ENCODE peak calls at places on chromosomes 11 and 22, in six cellular contexts. T is left ventricle myocardium inferior, V is fibroblast of lung, U is mucosa of descending colon, F is cardiac muscle cell, W is A549. I is an unnamed sample.

GRCh38 chr11:73137262-73137941 is 4.7 kb downstream of the FCHSD2 start:
- DNase-seq in T (no peak), V (no peak), U (no peak), F (no peak), W (no peak), I (no peak)

GRCh38 chr22:46815896-46816721 is 53.7 kb downstream of the TBC1D22A start:
- DNase-seq in T (no peak), V (peak; percentile 66), U (peak; percentile 55), F (peak; percentile 58), W (no peak), I (peak; percentile 67)

GRCh38 chr11:36238881-36239280 is 50.3 kb downstream of the COMMD9 start:
- DNase-seq in T (no peak), V (no peak), U (no peak), F (no peak), W (no peak), I (no peak)

GRCh38 chr11:47917643-47918369 is 62.6 kb upstream of the PTPRJ start:
- DNase-seq in T (peak; percentile 78), V (peak; percentile 96), U (peak; percentile 49), F (peak; percentile 100), W (peak; percentile 94), I (peak; percentile 85)

GRCh38 chr22:39292002-39292401 is 27.4 kb downstream of the RPL3 start:
- DNase-seq in T (no peak), V (peak; percentile 33), U (no peak), F (no peak), W (peak; percentile 48), I (no peak)

GRCh38 chr11:70881948-70882715 is 370.2 kb downstream of the SHANK2 start:
- DNase-seq in T (no peak), V (no peak), U (no peak), F (no peak), W (no peak), I (peak; percentile 66)

GRCh38 chr11:103202048-103202651 is 92.9 kb downstream of the DYNC2H1 start:
- DNase-seq in T (no peak), V (peak; percentile 38), U (no peak), F (peak; percentile 69), W (peak; percentile 51), I (no peak)

GRCh38 chr11:104892723-104893511 is 5.3 kb downstream of the CASP12 start:
- DNase-seq in T (no peak), V (peak; percentile 63), U (no peak), F (peak; percentile 19), W (no peak), I (no peak)

GRCh38 chr22:34808618-34809017 is 257.3 kb upstream of the ISX start:
- DNase-seq in T (no peak), V (peak; percentile 29), U (no peak), F (no peak), W (no peak), I (no peak)

GRCh38 chr11:44316388-44317240 is 6.7 kb upstream of the ALX4 start:
- DNase-seq in T (no peak), V (no peak), U (no peak), F (no peak), W (peak; percentile 39), I (peak; percentile 82)

GRCh38 chr22:48968201-48968959 is 859.3 kb downstream of the BRD1 start:
- DNase-seq in T (peak; percentile 5), V (no peak), U (peak; percentile 39), F (no peak), W (peak; percentile 11), I (peak; percentile 85)

GRCh38 chr11:22786475-22786874 is 43.1 kb downstream of the SVIP start:
- DNase-seq in T (no peak), V (no peak), U (no peak), F (no peak), W (no peak), I (no peak)

GRCh38 chr11:119012629-119013170 is 5.4 kb downstream of the RPS25 start:
- DNase-seq in T (no peak), V (no peak), U (no peak), F (no peak), W (no peak), I (no peak)

GRCh38 chr11:3732671-3733070 is 61.5 kb upstream of the CHRNA10 start:
- DNase-seq in T (no peak), V (no peak), U (no peak), F (peak; percentile 61), W (no peak), I (no peak)

GRCh38 chr11:46903846-46904245 is 14.5 kb downstream of the LRP4 start:
- DNase-seq in T (peak; percentile 76), V (no peak), U (no peak), F (no peak), W (no peak), I (peak; percentile 30)

GRCh38 chr11:65262381-65262680 is 569 bp downstream of the POLA2 start:
- DNase-seq in T (no peak), V (no peak), U (no peak), F (no peak), W (no peak), I (no peak)

GRCh38 chr11:65261591-65262380 is at the start of gene POLA2:
- DNase-seq in T (peak; percentile 95), V (peak; percentile 87), U (peak; percentile 98), F (peak; percentile 97), W (peak; percentile 95), I (peak; percentile 96)

GRCh38 chr11:65260756-65261590 is 789 bp upstream of the POLA2 start:
- DNase-seq in T (no peak), V (no peak), U (peak; percentile 20), F (no peak), W (no peak), I (no peak)

GRCh38 chr11:65262775-65263174 is 1.0 kb downstream of the POLA2 start:
- DNase-seq in T (no peak), V (no peak), U (no peak), F (no peak), W (no peak), I (no peak)

DNA sequence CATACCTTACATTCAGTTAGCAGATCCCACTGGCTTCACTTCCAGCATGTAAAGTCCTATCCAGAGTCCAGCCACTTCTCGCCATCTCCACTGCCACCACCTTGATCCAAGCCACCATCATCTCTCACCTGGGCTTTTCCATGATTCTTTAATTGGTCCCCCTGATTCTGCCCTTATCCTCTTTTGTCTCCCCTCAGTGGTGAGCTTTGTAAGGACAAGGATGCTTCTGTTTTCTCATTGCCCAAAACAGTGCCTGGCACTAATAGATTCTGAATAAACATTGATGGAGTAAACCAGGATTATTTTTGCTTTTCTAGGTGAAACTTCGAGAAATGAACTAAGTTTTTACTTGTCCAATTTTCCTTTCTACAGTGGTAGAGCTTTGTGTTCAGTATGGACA is 4.4 kb downstream of the POLA2 start:
- DNase-seq in T (no peak), V (no peak), U (no peak), F (no peak), W (no peak), I (no peak)
- TF ChIP-seq CTCF in T (no peak), V (peak; percentile 72), U (no peak), F (no peak), W (no peak), I (no peak)

GRCh38 chr11:76238551-76238950 is 32.2 kb upstream of the WNT11 start:
- DNase-seq in T (no peak), V (no peak), U (no peak), F (no peak), W (no peak), I (no peak)

GRCh38 chr11:76236092-76237026 is 30.1 kb upstream of the WNT11 start:
- DNase-seq in T (peak; percentile 67), V (peak; percentile 57), U (no peak), F (peak; percentile 71), W (peak; percentile 81), I (peak; percentile 90)

GRCh38 chr11:76237041-76237649 is 30.8 kb upstream of the WNT11 start:
- DNase-seq in T (no peak), V (no peak), U (no peak), F (no peak), W (no peak), I (no peak)

GRCh38 chr11:76239483-76240142 is 33.3 kb upstream of the WNT11 start:
- DNase-seq in T (peak; percentile 10), V (no peak), U (no peak), F (no peak), W (no peak), I (no peak)

DNA sequence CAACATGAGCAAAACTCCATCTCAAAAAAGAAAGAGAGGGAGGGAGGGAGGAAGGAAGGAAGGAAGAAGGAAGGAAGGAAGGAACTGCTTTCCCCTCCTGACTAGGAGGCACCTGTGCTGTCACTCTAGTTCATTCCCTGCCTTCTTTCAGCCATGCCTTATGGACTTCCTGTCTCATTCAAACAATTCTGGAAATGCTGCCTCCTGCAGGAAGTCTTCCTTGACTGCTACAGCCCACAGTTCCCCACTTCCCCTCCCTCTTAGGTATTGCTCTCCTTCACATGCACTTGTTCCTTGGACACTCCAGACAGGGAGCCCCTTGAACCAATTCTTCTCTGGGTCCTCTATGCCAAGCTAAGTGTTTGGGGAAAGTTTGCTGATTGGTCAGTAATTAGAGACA is 31.6 kb upstream of the WNT11 start:
- DNase-seq in T (no peak), V (no peak), U (no peak), F (no peak), W (peak; percentile 68), I (peak; percentile 74)
- TF ChIP-seq CTCF in T (no peak), V (no peak), U (no peak), F (no peak), W (peak; percentile 12), I (peak; percentile 54)

DNA sequence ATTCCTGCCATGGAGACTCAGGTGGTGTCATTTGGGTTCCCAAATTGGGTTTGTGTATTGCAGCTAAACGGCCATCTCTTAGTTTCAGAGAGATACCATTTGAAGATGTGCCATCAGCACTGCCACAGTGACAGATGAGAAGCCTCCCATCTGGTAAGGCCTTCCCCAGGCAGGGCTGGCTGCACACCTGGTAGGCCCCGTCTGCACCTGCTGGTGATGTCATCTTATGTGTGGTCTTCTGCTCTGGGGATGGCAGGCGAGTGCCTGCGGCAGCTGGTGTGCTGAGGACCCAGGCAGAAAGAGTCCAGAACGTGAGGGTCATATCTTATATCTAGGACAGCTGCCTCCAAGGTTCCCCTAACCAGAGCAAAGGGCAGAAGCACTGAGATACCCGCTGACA is 100.6 kb downstream of the CSNK2A3 start:
- DNase-seq in T (no peak), V (no peak), U (no peak), F (no peak), W (no peak), I (peak; percentile 13)
- TF ChIP-seq CTCF in T (no peak), V (no peak), U (no peak), F (no peak), W (no peak), I (no peak)

GRCh38 chr11:122711831-122712378 is 56.4 kb downstream of the UBASH3B start:
- DNase-seq in T (no peak), V (peak; percentile 48), U (no peak), F (peak; percentile 36), W (no peak), I (no peak)
- TF ChIP-seq CTCF in T (no peak), V (peak; percentile 24), U (no peak), F (peak; percentile 18), W (no peak), I (peak; percentile 51)

GRCh38 chr11:18707811-18708340 is 9.3 kb downstream of the TMEM86A start:
- DNase-seq in T (no peak), V (no peak), U (no peak), F (no peak), W (no peak), I (no peak)

GRCh38 chr11:18704045-18704645 is 5.6 kb downstream of the TMEM86A start:
- DNase-seq in T (no peak), V (no peak), U (no peak), F (no peak), W (no peak), I (no peak)

GRCh38 chr11:18705651-18706281 is 7.2 kb downstream of the TMEM86A start:
- DNase-seq in T (peak; percentile 36), V (no peak), U (peak; percentile 65), F (peak; percentile 20), W (no peak), I (no peak)

GRCh38 chr11:18704698-18705097 is 6.1 kb downstream of the TMEM86A start:
- DNase-seq in T (peak; percentile 49), V (no peak), U (no peak), F (peak; percentile 12), W (no peak), I (no peak)

GRCh38 chr11:18706330-18707243 is 8.0 kb downstream of the TMEM86A start:
- DNase-seq in T (peak; percentile 57), V (peak; percentile 19), U (peak; percentile 68), F (peak; percentile 77), W (no peak), I (no peak)
- TF ChIP-seq CTCF in T (no peak), V (no peak), U (no peak), F (no peak), W (no peak), I (no peak)

I was measured in endodermal cell.